ENCODE peak calls at places on chromosome 3, in ten cellular contexts. T is uterus, P is MM.1S, B is AG04450, I is foreskin keratinocyte, Q is heart right ventricle, U is IMR-90, O is RWPE1, Y is GM23338, K is tibial artery. S is an unnamed sample.

GRCh38 chr3:57112206-57112605 is 51.7 kb downstream of the SPATA12 start:
- DNase-seq in Q (no peak), Y (peak), O (no peak), I (no peak), K (no peak), T (no peak), U (no peak), P (peak), B (no peak), S (no peak)

GRCh38 chr3:71537211-71537611 is 46.3 kb downstream of the FOXP1 start:
- DNase-seq in T (peak), O (peak), U (peak), P (no peak), I (peak), K (peak), B (peak), Y (no peak), Q (no peak), S (no peak)

GRCh38 chr3:49553690-49554634 is at the start of gene BSN:
- DNase-seq in P (peak), Q (peak), O (peak), U (peak), I (peak), K (peak), B (peak), T (peak), Y (peak), S (peak)

GRCh38 chr3:127410678-127411077 is 122.8 kb upstream of the PRR20G start:
- DNase-seq in K (peak), I (no peak), B (no peak), U (no peak), T (no peak), Y (no peak), O (no peak), Q (peak), P (no peak), S (no peak)

GRCh38 chr3:27596334-27596841 is 112.2 kb upstream of the SLC4A7 start:
- DNase-seq in T (no peak), Q (no peak), K (no peak), Y (no peak), O (no peak), U (peak), B (no peak), I (no peak), P (peak), S (no peak)

GRCh38 chr3:85313380-85313779 is 354.6 kb downstream of the CADM2 start:
- DNase-seq in K (no peak), T (no peak), Y (no peak), O (no peak), I (no peak), Q (no peak), B (no peak), P (no peak), U (no peak), S (no peak)

GRCh38 chr3:31092748-31093607 is 198.5 kb upstream of the GADL1 start:
- DNase-seq in I (no peak), K (no peak), U (peak), T (no peak), B (no peak), Y (no peak), O (no peak), Q (peak), P (no peak), S (peak)

GRCh38 chr3:114635878-114636277 is 342.1 kb downstream of the TIGIT start:
- DNase-seq in B (no peak), T (no peak), P (no peak), O (no peak), Y (no peak), Q (no peak), I (no peak), K (no peak), U (no peak), S (no peak)

GRCh38 chr3:117200962-117201361 is 491.4 kb downstream of the TUSC7 start:
- DNase-seq in B (no peak), I (no peak), U (no peak), T (no peak), Y (no peak), Q (no peak), K (no peak), P (no peak), O (no peak), S (no peak)

GRCh38 chr3:2356298-2356950 is 257.8 kb downstream of the CNTN4 start:
- DNase-seq in B (no peak), Y (no peak), O (no peak), Q (no peak), K (no peak), P (no peak), I (no peak), T (no peak), U (no peak), S (no peak)

GRCh38 chr3:146125946-146126345 is 35.0 kb downstream of the PLOD2 start:
- DNase-seq in Y (no peak), P (no peak), I (peak), O (peak), K (no peak), T (no peak), U (peak), B (peak), Q (no peak), S (no peak)

GRCh38 chr3:71710906-71711494 is 14.2 kb downstream of the EIF4E3 start:
- DNase-seq in U (peak), Q (no peak), I (no peak), P (peak), O (peak), K (no peak), T (no peak), B (no peak), Y (peak), S (no peak)

GRCh38 chr3:142086581-142087090 is 62.7 kb downstream of the TFDP2 start:
- DNase-seq in Y (no peak), U (no peak), O (no peak), B (no peak), T (no peak), K (no peak), P (no peak), I (no peak), Q (no peak), S (no peak)

GRCh38 chr3:197891-198491 is 1.4 kb downstream of the CHL1 start:
- DNase-seq in U (no peak), P (no peak), O (no peak), T (peak), B (no peak), I (no peak), Q (no peak), K (no peak), Y (peak), S (no peak)

GRCh38 chr3:30399394-30400181 is 206.8 kb upstream of the TGFBR2 start:
- DNase-seq in P (no peak), T (no peak), Y (peak), I (no peak), K (no peak), O (no peak), B (no peak), U (peak), Q (no peak), S (no peak)

GRCh38 chr3:78951546-78951945 is 816.3 kb downstream of the ROBO1 start:
- DNase-seq in K (no peak), Y (no peak), O (no peak), P (no peak), T (no peak), I (no peak), B (peak), U (peak), Q (no peak), S (no peak)

GRCh38 chr3:43785551-43785950 is 94.8 kb downstream of the ABHD5 start:
- DNase-seq in K (no peak), T (no peak), Y (no peak), I (no peak), Q (no peak), U (peak), P (no peak), O (no peak), B (no peak), S (no peak)

GRCh38 chr3:25259871-25260270 is 168.2 kb upstream of the RARB start:
- DNase-seq in O (no peak), T (no peak), P (no peak), I (no peak), K (peak), U (no peak), Y (no peak), B (no peak), Q (no peak), S (no peak)

GRCh38 chr3:157123621-157124020 is 36.3 kb downstream of the CCNL1 start:
- DNase-seq in K (no peak), T (no peak), P (no peak), O (no peak), I (no peak), U (peak), Q (no peak), Y (no peak), B (no peak), S (no peak)

GRCh38 chr3:57961828-57962447 is 46.3 kb upstream of the FLNB start:
- DNase-seq in B (no peak), O (no peak), Y (peak), T (no peak), I (no peak), K (no peak), Q (no peak), P (peak), U (peak), S (no peak)

GRCh38 chr3:194206375-194206774 is 70.4 kb downstream of the HES1 start:
- DNase-seq in P (no peak), B (no peak), Y (no peak), U (peak), O (no peak), K (no peak), Q (no peak), T (peak), I (no peak), S (peak)

GRCh38 chr3:151327571-151328198 is 1.7 kb downstream of the P2RY13 start:
- DNase-seq in U (peak), P (no peak), Y (peak), B (no peak), T (no peak), O (no peak), I (no peak), Q (no peak), K (no peak), S (no peak)

GRCh38 chr3:48507256-48508061 is 3.5 kb upstream of the SHISA5 start:
- DNase-seq in K (peak), T (peak), P (peak), O (peak), Q (peak), U (peak), Y (peak), B (no peak), I (peak), S (peak)

GRCh38 chr3:124363451-124363850 is 366.8 kb upstream of the UMPS start:
- DNase-seq in U (peak), O (no peak), Y (no peak), K (no peak), I (no peak), Q (no peak), B (peak), P (no peak), T (no peak), S (no peak)

GRCh38 chr3:69320867-69321266 is 65.0 kb downstream of the FRMD4B start:
- DNase-seq in B (no peak), U (no peak), Y (no peak), T (no peak), P (peak), K (no peak), O (no peak), Q (peak), I (no peak), S (no peak)

GRCh38 chr3:73835945-73836344 is 211.2 kb upstream of the PDZRN3 start:
- DNase-seq in T (no peak), I (no peak), K (no peak), U (no peak), B (no peak), Q (no peak), O (no peak), P (no peak), Y (no peak), S (no peak)

GRCh38 chr3:72470899-72471298 is 377.3 kb downstream of the SHQ1 start:
- DNase-seq in B (no peak), Y (no peak), T (no peak), Q (no peak), K (no peak), P (no peak), U (no peak), O (no peak), I (no peak), S (no peak)

GRCh38 chr3:172175254-172175599 is 135.8 kb downstream of the FNDC3B start:
- DNase-seq in I (no peak), T (no peak), P (no peak), U (no peak), Y (no peak), B (no peak), Q (no peak), K (no peak), O (no peak), S (no peak)
- H3K27ac ChIP-seq in I (no peak), T (no peak), P (no peak), U (peak), Y (peak), B (peak), Q (no peak), K (no peak), O (no peak), S (peak)

GRCh38 chr3:122415104-122415744 is 638 bp downstream of the WDR5B start:
- DNase-seq in Y (peak), B (no peak), K (no peak), I (peak), O (peak), T (no peak), Q (peak), U (peak), P (peak), S (peak)

GRCh38 chr3:122414391-122414790 is 1.5 kb downstream of the WDR5B start:
- DNase-seq in K (no peak), P (no peak), U (peak), Y (no peak), O (no peak), T (no peak), B (no peak), I (no peak), Q (no peak), S (no peak)

GRCh38 chr3:122421101-122421500 is 5.2 kb upstream of the WDR5B start:
- DNase-seq in I (no peak), P (no peak), K (no peak), T (no peak), U (no peak), O (no peak), Q (no peak), Y (no peak), B (no peak), S (no peak)

GRCh38 chr3:122415762-122416654 is at the start of gene WDR5B:
- DNase-seq in U (peak), Y (peak), P (peak), O (peak), K (peak), B (peak), Q (peak), I (peak), T (peak), S (peak)

DNA sequence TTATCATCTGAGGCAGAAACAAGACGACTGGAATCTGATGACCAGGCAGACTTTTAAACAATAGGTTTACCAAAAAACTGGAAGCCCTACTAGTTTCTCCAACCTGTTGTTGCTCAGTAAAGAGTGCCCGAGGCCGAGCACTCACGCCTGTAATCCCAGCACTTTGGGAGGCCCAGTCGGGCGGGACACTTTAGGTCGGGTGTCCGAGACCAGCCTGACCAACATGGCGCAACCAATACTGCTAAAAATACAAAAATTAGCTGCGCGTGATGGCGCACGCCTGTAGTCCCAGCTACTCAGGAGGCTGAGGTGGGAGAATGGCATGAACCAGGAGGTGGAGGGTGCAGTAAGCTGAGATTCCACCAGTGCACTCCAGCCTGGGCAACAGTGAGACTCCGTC is 1.1 kb upstream of the WDR5B start:
- DNase-seq in O (no peak), U (no peak), Y (no peak), P (no peak), I (no peak), T (no peak), Q (no peak), B (no peak), K (no peak), S (peak)
- H3K27ac ChIP-seq in O (peak), U (peak), Y (peak), P (peak), I (peak), T (peak), Q (no peak), B (peak), K (peak), S (peak)

GRCh38 chr3:65894126-65894525 is 144.6 kb downstream of the MAGI1 start:
- DNase-seq in P (no peak), Q (no peak), K (no peak), T (no peak), I (no peak), B (no peak), U (no peak), O (no peak), Y (no peak), S (no peak)
- H3K27ac ChIP-seq in P (no peak), Q (no peak), K (peak), T (no peak), I (peak), B (no peak), U (no peak), O (peak), Y (no peak), S (no peak)

GRCh38 chr3:1227111-1227510 is 134.3 kb downstream of the CNTN6 start:
- DNase-seq in B (no peak), Y (no peak), O (no peak), T (no peak), U (no peak), I (no peak), Q (no peak), P (no peak), K (no peak), S (no peak)

GRCh38 chr3:1228289-1228688 is 135.5 kb downstream of the CNTN6 start:
- DNase-seq in P (no peak), Q (no peak), Y (no peak), I (no peak), T (no peak), U (no peak), O (no peak), K (no peak), B (no peak), S (no peak)

GRCh38 chr3:1235526-1236120 is 142.8 kb downstream of the CNTN6 start:
- DNase-seq in I (no peak), B (no peak), O (no peak), Q (no peak), Y (peak), T (no peak), P (no peak), U (no peak), K (no peak), S (no peak)

GRCh38 chr3:1232276-1232675 is 139.5 kb downstream of the CNTN6 start:
- DNase-seq in K (no peak), B (no peak), T (no peak), I (no peak), P (no peak), U (no peak), Q (no peak), O (no peak), Y (no peak), S (no peak)
- H3K27ac ChIP-seq in K (no peak), B (no peak), T (no peak), I (no peak), P (no peak), U (no peak), Q (no peak), O (no peak), Y (no peak), S (no peak)

DNA sequence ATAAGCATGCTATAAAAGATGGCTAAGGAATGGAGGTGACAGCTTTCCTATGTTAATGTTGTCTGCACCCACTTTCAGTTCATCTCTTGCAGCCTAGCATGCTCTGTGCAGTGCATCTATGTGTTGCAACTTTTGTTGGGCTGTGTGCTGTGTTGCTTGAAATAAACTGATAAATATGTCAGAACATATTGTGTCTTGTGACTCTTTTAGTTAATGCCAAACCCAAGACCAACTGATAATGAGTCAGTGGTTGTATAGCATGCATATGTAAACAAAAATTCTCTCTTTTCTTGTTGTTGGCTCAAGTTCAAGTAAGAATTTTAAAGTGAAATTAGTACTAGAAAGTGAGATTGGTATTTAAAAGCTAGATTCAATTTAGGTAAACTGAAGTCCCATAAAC is 37.0 kb upstream of the SCN10A start:
- DNase-seq in O (no peak), Y (no peak), P (no peak), I (no peak), B (no peak), Q (no peak), T (no peak), K (no peak), U (peak), S (no peak)
- H3K27ac ChIP-seq in O (no peak), Y (no peak), P (no peak), I (no peak), B (no peak), Q (no peak), T (no peak), K (no peak), U (no peak), S (no peak)

S was measured in gastrocnemius medialis.